ENCODE peak calls at places on chromosomes 7 and 10, in five cellular contexts. One of them, this sample, is unnamed.

GRCh38 chr7:84175461-84175860 is 19.1 kb downstream of the SEMA3A start:
- DNase-seq in substantia nigra: no peak
- DNase-seq in AG08395: no peak
- DNase-seq in psoas muscle: no peak
- DNase-seq in body of pancreas: no peak
- DNase-seq in this sample: no peak

GRCh38 chr7:99000196-99000903 is 122.0 kb downstream of the TRRAP start:
- DNase-seq in substantia nigra: no peak
- DNase-seq in psoas muscle: no peak
- DNase-seq in body of pancreas: no peak
- DNase-seq in AG08395: no peak
- DNase-seq in this sample: no peak

GRCh38 chr7:151038951-151039849 is 9.1 kb upstream of the ASIC3 start:
- DNase-seq in AG08395: peak
- DNase-seq in body of pancreas: peak
- DNase-seq in substantia nigra: no peak
- DNase-seq in psoas muscle: peak
- DNase-seq in this sample: peak

GRCh38 chr7:155980841-155981240 is 168.6 kb upstream of the SHH start:
- DNase-seq in substantia nigra: no peak
- DNase-seq in AG08395: no peak
- DNase-seq in psoas muscle: no peak
- DNase-seq in body of pancreas: no peak
- DNase-seq in this sample: no peak

GRCh38 chr10:24349379-24350110 is 140.6 kb downstream of the KIAA1217 start:
- DNase-seq in AG08395: no peak
- DNase-seq in body of pancreas: no peak
- DNase-seq in substantia nigra: no peak
- DNase-seq in psoas muscle: no peak
- DNase-seq in this sample: no peak

GRCh38 chr7:129134356-129134972 is 10.0 kb upstream of the TSPAN33 start:
- DNase-seq in substantia nigra: no peak
- DNase-seq in psoas muscle: no peak
- DNase-seq in body of pancreas: no peak
- DNase-seq in AG08395: no peak
- DNase-seq in this sample: no peak

GRCh38 chr10:3666525-3667302 is 118.3 kb downstream of the KLF6 start:
- DNase-seq in AG08395: no peak
- DNase-seq in psoas muscle: no peak
- DNase-seq in substantia nigra: no peak
- DNase-seq in body of pancreas: no peak
- DNase-seq in this sample: peak

GRCh38 chr10:65496541-65496940 is 1429.3 kb upstream of the LRRTM3 start:
- DNase-seq in AG08395: no peak
- DNase-seq in psoas muscle: no peak
- DNase-seq in substantia nigra: no peak
- DNase-seq in body of pancreas: no peak
- DNase-seq in this sample: no peak

GRCh38 chr7:44587843-44588711 is 6.0 kb upstream of the TMED4 start:
- DNase-seq in body of pancreas: peak
- DNase-seq in substantia nigra: peak
- DNase-seq in psoas muscle: no peak
- DNase-seq in AG08395: peak
- DNase-seq in this sample: no peak

GRCh38 chr10:68424454-68425014 is 17.5 kb upstream of the RUFY2 start:
- DNase-seq in AG08395: no peak
- DNase-seq in substantia nigra: no peak
- DNase-seq in psoas muscle: no peak
- DNase-seq in body of pancreas: no peak
- DNase-seq in this sample: no peak

GRCh38 chr10:59025981-59026730 is 150.3 kb upstream of the PHYHIPL start:
- DNase-seq in substantia nigra: no peak
- DNase-seq in AG08395: no peak
- DNase-seq in body of pancreas: no peak
- DNase-seq in psoas muscle: no peak
- DNase-seq in this sample: no peak

GRCh38 chr10:28939352-28940157 is 262.2 kb downstream of the BAMBI start:
- DNase-seq in body of pancreas: peak
- DNase-seq in AG08395: peak
- DNase-seq in substantia nigra: no peak
- DNase-seq in psoas muscle: peak
- DNase-seq in this sample: peak

GRCh38 chr7:37201003-37201875 is 247.4 kb downstream of the ELMO1 start:
- DNase-seq in substantia nigra: peak
- DNase-seq in psoas muscle: peak
- DNase-seq in AG08395: peak
- DNase-seq in body of pancreas: peak
- DNase-seq in this sample: peak

GRCh38 chr7:145168427-145168826 is 332.6 kb upstream of the TPK1 start:
- DNase-seq in body of pancreas: no peak
- DNase-seq in AG08395: no peak
- DNase-seq in psoas muscle: no peak
- DNase-seq in substantia nigra: no peak
- DNase-seq in this sample: no peak

GRCh38 chr10:1363466-1364121 is 307.4 kb downstream of the WDR37 start:
- DNase-seq in body of pancreas: no peak
- DNase-seq in psoas muscle: no peak
- DNase-seq in AG08395: no peak
- DNase-seq in substantia nigra: no peak
- DNase-seq in this sample: no peak

GRCh38 chr7:77550586-77550985 is 13.5 kb downstream of the PTPN12 start:
- DNase-seq in body of pancreas: no peak
- DNase-seq in substantia nigra: no peak
- DNase-seq in psoas muscle: no peak
- DNase-seq in AG08395: peak
- DNase-seq in this sample: no peak

GRCh38 chr7:30282735-30283134 is 1.7 kb upstream of the ZNRF2 start:
- DNase-seq in psoas muscle: no peak
- DNase-seq in body of pancreas: no peak
- DNase-seq in AG08395: no peak
- DNase-seq in substantia nigra: no peak
- DNase-seq in this sample: no peak

GRCh38 chr7:106901870-106902441 is 36.9 kb downstream of the PIK3CG start:
- DNase-seq in substantia nigra: no peak
- DNase-seq in body of pancreas: no peak
- DNase-seq in AG08395: no peak
- DNase-seq in psoas muscle: no peak
- DNase-seq in this sample: no peak

GRCh38 chr7:88789480-88790064 is 6.0 kb downstream of the TEX47 start:
- DNase-seq in substantia nigra: no peak
- DNase-seq in AG08395: peak
- DNase-seq in body of pancreas: no peak
- DNase-seq in psoas muscle: no peak
- DNase-seq in this sample: no peak

GRCh38 chr7:73799282-73800141 is 29.4 kb upstream of the CLDN3 start:
- DNase-seq in substantia nigra: no peak
- DNase-seq in body of pancreas: no peak
- DNase-seq in psoas muscle: no peak
- DNase-seq in AG08395: no peak
- DNase-seq in this sample: no peak

GRCh38 chr10:807958-808353 is 118.5 kb upstream of the DIP2C start:
- DNase-seq in psoas muscle: no peak
- DNase-seq in AG08395: no peak
- DNase-seq in substantia nigra: no peak
- DNase-seq in body of pancreas: no peak
- DNase-seq in this sample: no peak

GRCh38 chr7:129635300-129636029 is 23.9 kb downstream of the NRF1 start:
- DNase-seq in AG08395: peak
- DNase-seq in substantia nigra: peak
- DNase-seq in body of pancreas: peak
- DNase-seq in psoas muscle: peak
- DNase-seq in this sample: peak